ENCODE peak calls at places on chromosomes 12 and 14, in seven cellular contexts. B is GM03348; N is HT1080; R is EL; H is aorta; P is effector memory CD8-positive, alpha-beta T cell; M is HuH-7. K is an unnamed sample.

GRCh38 chr12:68792952-68793351 is 15.0 kb upstream of the MDM2 start:
- DNase-seq in B (peak; percentile 19), P (peak; percentile 33), N (peak; percentile 65), H (no peak), R (peak; percentile 61), M (peak; percentile 74), K (no peak)

GRCh38 chr12:104521731-104522130 is 65.0 kb downstream of the CHST11 start:
- DNase-seq in R (peak; percentile 26), M (no peak), N (peak; percentile 24), P (no peak), B (peak; percentile 56), H (peak; percentile 52), K (peak; percentile 60)

GRCh38 chr12:110058875-110059615 is 10.7 kb upstream of the C12orf76 start:
- DNase-seq in P (no peak), B (no peak), H (no peak), R (no peak), N (no peak), M (no peak), K (no peak)

GRCh38 chr12:52227767-52228166 is 5.3 kb upstream of the KRT7 start:
- DNase-seq in H (no peak), B (no peak), P (no peak), R (no peak), N (no peak), M (no peak), K (no peak)

GRCh38 chr12:15220961-15221885 is at the start of gene RERG:
- DNase-seq in N (peak; percentile 39), R (peak; percentile 64), M (peak; percentile 77), H (peak; percentile 89), B (peak; percentile 93), P (peak; percentile 61), K (peak; percentile 88)

GRCh38 chr12:56622535-56622934 is 7.6 kb downstream of the BAZ2A start:
- DNase-seq in P (no peak), R (no peak), M (no peak), H (no peak), B (no peak), N (no peak), K (peak; percentile 4)

GRCh38 chr14:21913759-21914158 is 240.1 kb upstream of the OR4E1 start:
- DNase-seq in P (peak; percentile 72), R (peak; percentile 59), N (peak; percentile 72), M (no peak), H (peak; percentile 50), B (peak; percentile 13), K (peak; percentile 16)

GRCh38 chr12:95996034-95996658 is at the start of gene HAL:
- DNase-seq in P (no peak), H (no peak), R (no peak), N (no peak), M (peak; percentile 46), B (no peak), K (no peak)

GRCh38 chr14:61247935-61248334 is 33.2 kb downstream of the TMEM30B start:
- DNase-seq in R (peak; percentile 13), N (peak; percentile 73), H (no peak), P (no peak), B (peak; percentile 20), M (no peak), K (peak; percentile 48)

GRCh38 chr12:13171921-13172859 is 24.3 kb upstream of the EMP1 start:
- DNase-seq in H (no peak), M (peak; percentile 36), P (no peak), N (peak; percentile 80), R (peak; percentile 77), B (peak; percentile 82), K (peak; percentile 62)

GRCh38 chr14:75510547-75510946 is 11.7 kb upstream of the BATF start:
- DNase-seq in M (no peak), B (no peak), N (no peak), H (no peak), P (no peak), R (no peak), K (no peak)

GRCh38 chr14:53265025-53265424 is 111.9 kb upstream of the DDHD1 start:
- DNase-seq in N (peak; percentile 6), P (no peak), M (no peak), R (no peak), B (no peak), H (no peak), K (no peak)

GRCh38 chr14:29536886-29537511 is 390.6 kb downstream of the PRKD1 start:
- DNase-seq in H (no peak), P (no peak), M (no peak), N (peak; percentile 4), B (peak; percentile 47), R (peak; percentile 25), K (peak; percentile 61)

GRCh38 chr14:72332871-72333270 is 400.6 kb downstream of the RGS6 start:
- DNase-seq in H (no peak), N (peak; percentile 15), P (no peak), R (no peak), M (no peak), B (no peak), K (no peak)

GRCh38 chr14:55731881-55732498 is 152.0 kb downstream of the KTN1 start:
- DNase-seq in M (no peak), N (no peak), H (no peak), P (peak; percentile 55), B (no peak), R (peak; percentile 34), K (peak; percentile 71)

GRCh38 chr14:68815288-68816182 is 22.7 kb upstream of the ZFP36L1 start:
- DNase-seq in R (peak; percentile 15), P (no peak), H (no peak), B (no peak), M (no peak), N (peak; percentile 27), K (peak; percentile 7)

GRCh38 chr12:28958553-28959195 is 190.4 kb upstream of the FAR2 start:
- DNase-seq in M (no peak), P (no peak), R (no peak), B (peak; percentile 16), N (peak; percentile 34), H (no peak), K (peak; percentile 60)

GRCh38 chr12:3200032-3200617 is 122.9 kb downstream of the TSPAN9 start:
- DNase-seq in R (peak; percentile 50), P (no peak), N (no peak), M (no peak), B (peak; percentile 77), H (peak; percentile 70), K (peak; percentile 80)

GRCh38 chr14:53450871-53451270 is 297.7 kb upstream of the DDHD1 start:
- DNase-seq in B (no peak), N (peak; percentile 46), R (peak; percentile 46), P (no peak), H (no peak), M (no peak), K (no peak)

GRCh38 chr12:51846911-51847829 is 1.3 kb downstream of the FIGNL2 start:
- DNase-seq in M (peak; percentile 92), P (no peak), H (no peak), N (no peak), B (peak; percentile 65), R (peak; percentile 41), K (peak; percentile 77)

GRCh38 chr12:87369161-87369560 is 660.0 kb downstream of the C12orf50 start:
- DNase-seq in R (no peak), B (no peak), N (no peak), H (no peak), M (no peak), P (no peak), K (no peak)

GRCh38 chr14:50967104-50967503 is 22.8 kb upstream of the PYGL start:
- DNase-seq in H (no peak), N (no peak), M (no peak), P (no peak), B (peak; percentile 42), R (peak; percentile 44), K (peak; percentile 88)

GRCh38 chr12:58346032-58346632 is 404.8 kb downstream of the ATP23 start:
- DNase-seq in H (no peak), R (peak; percentile 63), N (peak; percentile 52), B (peak; percentile 64), M (peak; percentile 26), P (no peak), K (peak; percentile 86)

GRCh38 chr14:68219407-68219806 is 399.8 kb downstream of the RAD51B start:
- DNase-seq in M (no peak), H (no peak), P (no peak), B (no peak), N (no peak), R (no peak), K (no peak)

GRCh38 chr12:124469193-124469888 is 98.1 kb downstream of the NCOR2 start:
- DNase-seq in P (peak; percentile 29), B (no peak), H (no peak), M (no peak), N (peak; percentile 32), R (no peak), K (no peak)

GRCh38 chr14:28245216-28245615 is 521.4 kb upstream of the FOXG1 start:
- DNase-seq in N (no peak), H (no peak), B (no peak), R (no peak), P (no peak), M (no peak), K (no peak)

GRCh38 chr12:98939350-98939749 is 294.3 kb downstream of the APAF1 start:
- DNase-seq in N (peak; percentile 25), M (peak; percentile 5), B (peak; percentile 54), P (no peak), R (peak; percentile 24), H (no peak), K (peak; percentile 60)

GRCh38 chr14:35333797-35334743 is 41.9 kb downstream of the PSMA6 start:
- DNase-seq in P (peak; percentile 59), B (no peak), N (no peak), M (no peak), R (no peak), H (no peak), K (no peak)

GRCh38 chr12:12720637-12721250 is 3.6 kb downstream of the CDKN1B start:
- DNase-seq in P (no peak), M (no peak), N (peak; percentile 56), H (no peak), B (no peak), R (peak; percentile 51), K (no peak)

GRCh38 chr12:75724913-75725312 is 213.5 kb upstream of the KRR1 start:
- DNase-seq in B (peak; percentile 59), N (peak; percentile 86), P (no peak), R (peak; percentile 91), H (no peak), M (no peak), K (peak; percentile 77)

GRCh38 chr12:94112116-94112515 is 36.3 kb upstream of the PLXNC1 start:
- DNase-seq in R (no peak), B (no peak), P (no peak), H (no peak), M (no peak), N (no peak), K (no peak)

GRCh38 chr12:103855036-103855712 is 14.1 kb upstream of the NT5DC3 start:
- DNase-seq in R (peak; percentile 76), H (no peak), N (peak; percentile 87), B (no peak), M (no peak), P (no peak), K (peak; percentile 31)

GRCh38 chr12:124636138-124636968 is 68.9 kb upstream of the NCOR2 start:
- DNase-seq in P (no peak), H (peak; percentile 87), R (peak; percentile 88), B (peak; percentile 51), N (peak; percentile 72), M (no peak), K (no peak)

GRCh38 chr14:89351364-89351957 is 65.6 kb downstream of the FOXN3 start:
- DNase-seq in P (no peak), N (no peak), H (no peak), M (peak; percentile 66), B (peak; percentile 43), R (no peak), K (peak; percentile 50)

GRCh38 chr12:63905523-63905922 is 61.0 kb downstream of the SRGAP1 start:
- DNase-seq in P (no peak), H (no peak), M (no peak), N (peak; percentile 17), R (peak; percentile 95), B (no peak), K (no peak)

GRCh38 chr12:47547077-47547476 is 158.8 kb downstream of the RPAP3 start:
- DNase-seq in R (peak; percentile 55), B (peak; percentile 69), H (no peak), P (no peak), M (no peak), N (peak; percentile 40), K (peak; percentile 45)

GRCh38 chr14:33859306-33859705 is 91.6 kb downstream of the EGLN3 start:
- DNase-seq in B (no peak), P (no peak), M (no peak), H (no peak), N (no peak), R (no peak), K (no peak)

GRCh38 chr12:25943940-25944339 is 14.5 kb upstream of the RASSF8 start:
- DNase-seq in P (no peak), R (no peak), M (no peak), N (no peak), H (no peak), B (no peak), K (no peak)